ENCODE peak calls at places on chromosome 19, in seven cellular contexts. J is H9, S is psoas muscle, G is B cell, K is epithelial cell of esophagus, B is left lung, Z is astrocyte of the spinal cord. D is an unnamed sample.

GRCh38 chr19:55678121-55678671 is 3.2 kb downstream of the EPN1 start:
- DNase-seq in J (no peak), S (no peak), G (peak), K (no peak), B (peak), Z (no peak), D (no peak)

GRCh38 chr19:29260477-29261317 is 47.7 kb upstream of the UQCRFS1 start:
- DNase-seq in J (peak), S (peak), G (no peak), K (peak), B (no peak), Z (no peak), D (peak)

GRCh38 chr19:15714638-15715037 is 13.2 kb upstream of the OR10H2 start:
- DNase-seq in J (no peak), S (no peak), G (no peak), K (no peak), B (no peak), Z (no peak), D (no peak)

GRCh38 chr19:32287811-32288227 is 57.6 kb upstream of the ZNF507 start:
- DNase-seq in J (peak), S (peak), G (no peak), K (peak), B (peak), Z (peak), D (peak)

GRCh38 chr19:11530432-11530831 is 1.5 kb upstream of the ECSIT start:
- DNase-seq in J (peak), S (peak), G (peak), K (peak), B (peak), Z (peak), D (peak)

GRCh38 chr19:7415163-7415856 is 66.6 kb downstream of the ARHGEF18 start:
- DNase-seq in J (no peak), S (no peak), G (no peak), K (peak), B (peak), Z (peak), D (no peak)

GRCh38 chr19:5903502-5904301 is at the start of gene NDUFA11:
- DNase-seq in J (peak), S (peak), G (peak), K (peak), B (peak), Z (peak), D (peak)

GRCh38 chr19:45598267-45599011 is 3.6 kb downstream of the GPR4 start:
- DNase-seq in J (no peak), S (no peak), G (peak), K (no peak), B (no peak), Z (no peak), D (peak)

GRCh38 chr19:55253842-55254624 is 4.8 kb downstream of the PPP6R1 start:
- DNase-seq in J (no peak), S (no peak), G (peak), K (no peak), B (no peak), Z (no peak), D (peak)

GRCh38 chr19:44865196-44865767 is 19.2 kb downstream of the NECTIN2 start:
- DNase-seq in J (no peak), S (no peak), G (no peak), K (no peak), B (no peak), Z (no peak), D (no peak)

GRCh38 chr19:15251749-15252397 is 19.6 kb upstream of the EPHX3 start:
- DNase-seq in J (peak), S (peak), G (no peak), K (peak), B (peak), Z (peak), D (no peak)

GRCh38 chr19:6234527-6234926 is 45.2 kb downstream of the MLLT1 start:
- DNase-seq in J (no peak), S (no peak), G (no peak), K (no peak), B (no peak), Z (no peak), D (no peak)

GRCh38 chr19:38209152-38209551 is 14.9 kb downstream of the DPF1 start:
- DNase-seq in J (peak), S (no peak), G (no peak), K (no peak), B (no peak), Z (no peak), D (no peak)

GRCh38 chr19:38211779-38212178 is 12.2 kb downstream of the DPF1 start:
- DNase-seq in J (peak), S (no peak), G (no peak), K (no peak), B (no peak), Z (no peak), D (no peak)

GRCh38 chr19:38209671-38210457 is 14.2 kb downstream of the DPF1 start:
- DNase-seq in J (peak), S (peak), G (no peak), K (no peak), B (peak), Z (peak), D (no peak)

GRCh38 chr19:38210458-38210987 is 13.5 kb downstream of the DPF1 start:
- DNase-seq in J (peak), S (peak), G (no peak), K (no peak), B (peak), Z (peak), D (no peak)

GRCh38 chr19:38211206-38211605 is 12.8 kb downstream of the DPF1 start:
- DNase-seq in J (peak), S (no peak), G (peak), K (no peak), B (no peak), Z (no peak), D (no peak)
- TF ChIP-seq CTCF in J (peak), S (no peak), G (no peak), K (no peak), B (no peak), Z (peak), D (no peak)

DNA sequence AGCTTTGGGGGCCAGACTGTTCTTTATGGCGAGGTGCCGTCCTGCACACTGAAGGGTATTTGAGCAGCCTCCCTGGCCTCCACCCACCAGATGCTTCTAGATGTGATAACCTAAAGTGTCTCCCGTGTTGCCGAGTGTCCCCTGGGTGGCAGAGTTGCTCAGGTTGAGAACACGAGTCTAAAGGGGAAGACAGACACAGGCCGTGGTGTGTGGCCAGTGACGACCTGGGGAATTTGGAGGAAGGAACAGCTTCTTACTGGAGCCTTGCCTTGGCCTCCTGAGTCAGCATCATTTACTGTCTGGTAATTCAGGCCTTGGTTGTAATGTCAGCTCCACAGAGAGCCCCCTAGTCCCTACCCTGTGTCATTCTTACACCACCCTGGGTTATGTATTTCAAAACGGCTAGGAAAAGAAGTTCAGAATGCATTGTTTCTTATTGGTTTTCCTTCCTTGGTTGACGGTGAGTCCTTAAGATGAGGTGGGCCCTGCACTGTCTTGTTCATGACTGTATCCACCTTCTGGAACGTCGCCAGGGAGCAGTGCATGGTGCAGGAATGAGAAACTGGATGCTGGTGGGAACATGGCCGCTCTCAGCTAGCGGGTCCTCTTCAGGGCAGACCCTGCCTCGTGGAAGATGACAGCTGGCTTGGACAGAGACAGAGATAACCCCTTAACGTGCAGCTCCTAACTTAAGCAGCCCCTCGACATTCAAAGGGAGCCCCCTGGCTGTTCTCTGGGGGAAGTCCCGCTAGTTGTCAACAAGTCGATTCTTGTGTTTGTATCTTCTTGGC is 7.1 kb downstream of the SIN3B start:
- DNase-seq in J (no peak), S (no peak), G (peak), K (peak), B (peak), Z (no peak), D (peak)
- TF ChIP-seq CTCF in J (peak), S (no peak), G (no peak), K (peak), B (no peak), Z (peak), D (no peak)

DNA sequence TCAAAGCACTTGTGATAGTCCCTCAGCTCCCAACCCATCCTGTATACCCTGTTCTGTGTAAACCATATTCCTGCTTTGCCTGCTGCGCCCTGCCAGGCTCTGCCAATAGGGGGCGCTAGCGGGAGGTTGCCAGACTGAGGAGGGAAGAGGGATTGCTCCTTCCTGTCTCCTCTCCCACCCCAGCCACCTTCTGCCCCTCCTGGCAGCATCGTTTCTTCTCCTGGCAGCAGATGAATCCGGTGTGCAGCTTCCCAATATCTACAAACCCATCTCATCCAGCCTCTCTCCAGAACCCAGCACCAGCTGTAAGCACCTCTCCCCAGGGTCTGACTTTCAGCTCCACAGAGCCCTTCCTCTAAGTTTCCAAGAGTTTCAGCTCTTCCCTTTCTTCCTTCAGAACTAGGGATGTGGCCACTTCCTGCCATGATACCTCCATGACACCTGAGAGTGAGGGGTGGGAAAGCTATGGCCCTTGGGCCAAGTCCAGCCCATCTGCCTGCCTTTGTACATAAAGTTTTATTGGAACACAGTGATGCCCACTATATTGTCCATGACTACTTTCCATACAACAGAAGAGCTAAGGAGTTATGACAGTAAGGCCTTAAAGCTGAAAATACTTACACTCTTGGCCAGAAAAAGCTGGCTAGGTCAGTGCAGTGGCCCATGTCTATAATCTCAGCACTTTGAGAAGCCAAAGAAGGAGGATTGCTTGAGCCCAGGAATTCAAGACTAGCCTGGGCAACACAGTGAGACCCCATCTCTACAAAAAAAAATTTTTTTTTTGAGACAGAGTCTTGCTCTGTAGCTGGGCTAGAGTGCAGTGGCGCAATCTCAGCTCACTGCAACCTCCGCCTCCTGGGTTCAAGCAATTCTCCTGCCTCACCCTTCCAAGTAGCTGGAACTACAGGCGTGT is 34.5 kb upstream of the ATP1A3 start:
- DNase-seq in J (peak), S (no peak), G (no peak), K (no peak), B (no peak), Z (no peak), D (peak)
- TF ChIP-seq CTCF in J (peak), S (no peak), G (peak), K (peak), B (no peak), Z (peak), D (peak)

GRCh38 chr19:49666120-49666444 is 349 bp downstream of the BCL2L12 start:
- DNase-seq in J (no peak), S (no peak), G (no peak), K (no peak), B (no peak), Z (no peak), D (no peak)

GRCh38 chr19:49663224-49663623 is 2.4 kb downstream of the IRF3 start:
- DNase-seq in J (no peak), S (no peak), G (no peak), K (no peak), B (no peak), Z (no peak), D (no peak)

GRCh38 chr19:49665301-49666119 is at the start of the genes BCL2L12 and IRF3:
- DNase-seq in J (peak), S (peak), G (peak), K (peak), B (peak), Z (peak), D (peak)

GRCh38 chr19:49662011-49662410 is 3.6 kb downstream of the IRF3 start:
- DNase-seq in J (no peak), S (no peak), G (no peak), K (no peak), B (no peak), Z (no peak), D (no peak)

GRCh38 chr19:49664171-49665070 is 1.2 kb downstream of the IRF3 start:
- DNase-seq in J (peak), S (peak), G (peak), K (peak), B (peak), Z (peak), D (peak)
- TF ChIP-seq CTCF in J (peak), S (no peak), G (peak), K (peak), B (peak), Z (peak), D (no peak)

GRCh38 chr19:42325308-42325895 is at the start of gene MEGF8:
- DNase-seq in J (peak), S (peak), G (peak), K (peak), B (peak), Z (peak), D (peak)
- TF ChIP-seq CTCF in J (peak), S (no peak), G (peak), K (peak), B (peak), Z (peak), D (no peak)

GRCh38 chr19:10294368-10294697 is 4.6 kb downstream of the ICAM5 start:
- DNase-seq in J (peak), S (no peak), G (no peak), K (no peak), B (no peak), Z (no peak), D (no peak)
- TF ChIP-seq CTCF in J (peak), S (no peak), G (no peak), K (no peak), B (no peak), Z (peak), D (no peak)

GRCh38 chr19:13859361-13859880 is 17.5 kb upstream of the NANOS3 start:
- DNase-seq in J (no peak), S (no peak), G (no peak), K (peak), B (no peak), Z (peak), D (no peak)
- TF ChIP-seq CTCF in J (no peak), S (no peak), G (no peak), K (no peak), B (no peak), Z (no peak), D (no peak)

DNA sequence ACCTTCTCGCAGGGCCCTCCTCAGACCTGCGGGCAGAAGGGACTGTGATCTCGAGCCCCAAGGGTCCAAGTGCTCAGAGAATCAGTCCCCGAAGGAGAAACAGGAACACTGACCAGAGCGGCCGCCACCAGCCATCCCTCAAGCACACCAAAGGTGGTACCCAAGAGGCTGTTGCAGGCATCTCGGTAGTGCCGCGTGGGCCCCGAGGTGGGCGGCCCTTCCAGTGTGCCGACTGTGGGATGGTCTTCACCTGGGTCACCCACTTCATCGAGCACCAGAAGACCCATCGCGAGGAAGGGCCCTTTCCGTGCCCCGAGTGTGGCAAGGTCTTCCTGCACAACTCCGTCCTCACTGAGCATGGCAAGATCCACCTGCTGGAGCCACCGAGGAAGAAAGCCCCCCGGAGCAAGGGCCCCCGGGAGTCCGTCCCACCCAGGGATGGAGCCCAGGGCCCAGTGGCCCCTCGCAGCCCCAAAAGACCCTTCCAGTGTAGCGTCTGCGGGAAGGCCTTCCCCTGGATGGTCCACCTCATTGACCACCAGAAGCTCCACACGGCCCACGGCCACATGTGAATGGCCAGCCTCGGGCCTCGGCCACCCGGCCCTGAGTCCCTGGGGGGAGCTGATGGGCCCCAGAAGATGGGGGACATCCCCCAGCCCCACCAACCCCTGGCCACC is 5.5 kb upstream of the ZNF135 start:
- DNase-seq in J (no peak), S (no peak), G (no peak), K (no peak), B (no peak), Z (no peak), D (no peak)
- TF ChIP-seq CTCF in J (no peak), S (no peak), G (no peak), K (no peak), B (no peak), Z (no peak), D (no peak)

GRCh38 chr19:56769650-56770049 is 70.9 kb downstream of the PEG3 start:
- DNase-seq in J (no peak), S (no peak), G (no peak), K (no peak), B (no peak), Z (no peak), D (no peak)

GRCh38 chr19:56759531-56759930 is 81.0 kb downstream of the PEG3 start:
- DNase-seq in J (no peak), S (no peak), G (no peak), K (no peak), B (no peak), Z (no peak), D (no peak)

GRCh38 chr19:56760842-56761241 is 79.7 kb downstream of the PEG3 start:
- DNase-seq in J (no peak), S (no peak), G (no peak), K (no peak), B (no peak), Z (no peak), D (no peak)

GRCh38 chr19:56765107-56765506 is 75.4 kb downstream of the PEG3 start:
- DNase-seq in J (no peak), S (peak), G (peak), K (peak), B (peak), Z (no peak), D (peak)

DNA sequence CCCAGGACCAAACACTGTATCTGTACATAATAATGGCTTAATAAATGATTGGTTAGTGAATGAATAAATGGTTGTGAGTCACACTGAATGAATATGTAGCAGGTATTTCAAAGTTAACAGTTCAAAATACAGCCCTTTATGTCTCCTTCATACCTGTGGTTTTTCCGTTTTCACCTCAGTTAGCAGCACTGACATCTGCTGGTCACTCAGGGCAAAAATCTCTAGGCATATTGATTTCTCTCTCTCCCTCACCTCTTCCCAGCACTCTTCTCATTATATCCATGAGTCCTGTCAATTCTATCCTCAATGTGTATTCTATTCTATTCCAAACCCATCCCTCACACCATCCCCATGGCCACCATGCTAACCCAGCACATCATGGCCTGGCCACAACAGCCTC is 76.2 kb downstream of the PEG3 start:
- DNase-seq in J (no peak), S (no peak), G (no peak), K (no peak), B (no peak), Z (no peak), D (no peak)
- TF ChIP-seq CTCF in J (peak), S (no peak), G (no peak), K (no peak), B (no peak), Z (no peak), D (no peak)

GRCh38 chr19:456547-457110 is 4.2 kb downstream of the SHC2 start:
- DNase-seq in J (no peak), S (no peak), G (no peak), K (no peak), B (no peak), Z (no peak), D (no peak)

GRCh38 chr19:459724-460511 is 915 bp downstream of the SHC2 start:
- DNase-seq in J (peak), S (peak), G (peak), K (no peak), B (peak), Z (peak), D (peak)

GRCh38 chr19:455851-456546 is 4.8 kb downstream of the SHC2 start:
- DNase-seq in J (no peak), S (no peak), G (no peak), K (no peak), B (no peak), Z (no peak), D (no peak)

GRCh38 chr19:458091-459042 is 2.5 kb downstream of the SHC2 start:
- DNase-seq in J (no peak), S (no peak), G (no peak), K (no peak), B (no peak), Z (no peak), D (no peak)

DNA sequence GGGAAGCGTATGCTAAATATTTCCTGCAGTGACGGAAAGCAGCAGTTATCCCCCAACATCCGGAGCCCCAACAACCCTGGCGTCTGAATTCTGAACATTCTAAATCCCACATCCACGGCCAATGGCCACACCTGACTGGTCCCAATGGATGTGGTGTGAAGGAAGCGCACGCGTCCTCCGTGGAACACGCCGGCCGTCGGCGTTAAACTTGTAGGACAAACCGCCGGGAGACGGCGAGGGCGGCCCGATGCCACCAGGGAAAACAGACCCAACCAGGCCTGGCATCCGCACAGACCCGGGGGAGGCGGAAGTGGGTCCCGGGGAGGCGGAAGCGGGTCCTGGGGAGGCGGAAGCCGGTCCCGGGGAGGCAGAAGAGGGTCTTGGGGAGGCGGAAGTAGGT is 3.2 kb downstream of the SHC2 start:
- DNase-seq in J (no peak), S (no peak), G (no peak), K (no peak), B (no peak), Z (no peak), D (no peak)
- TF ChIP-seq CTCF in J (no peak), S (no peak), G (no peak), K (no peak), B (no peak), Z (no peak), D (no peak)